ENCODE peak calls at places on chromosomes 16 and 17, in six cellular contexts. U is naive thymus-derived CD8-positive, alpha-beta T cell; E is uterus; S is posterior cingulate gyrus; Q is SK-N-DZ; V is CD4-positive, alpha-beta T cell. G is an unnamed sample.

GRCh38 chr17:76086384-76086783 is 7.4 kb downstream of the ZACN start:
- DNase-seq in U (no peak), E (no peak), Q (no peak), S (no peak), V (no peak), G (no peak)

GRCh38 chr17:55745258-55745657 is 5.6 kb upstream of the PCTP start:
- DNase-seq in V (no peak), S (no peak), Q (no peak), U (no peak), E (no peak), G (no peak)

GRCh38 chr17:40076595-40076994 is 13.8 kb downstream of the THRA start:
- DNase-seq in E (no peak), Q (no peak), V (no peak), U (no peak), S (no peak), G (no peak)

GRCh38 chr17:76623271-76624146 is 20.0 kb downstream of the ST6GALNAC1 start:
- DNase-seq in S (peak), Q (peak), U (peak), E (peak), V (peak), G (peak)

GRCh38 chr17:76968707-76969597 is 100.7 kb downstream of the MGAT5B start:
- DNase-seq in Q (peak), E (no peak), U (peak), S (peak), V (peak), G (no peak)

GRCh38 chr17:11351479-11351878 is 110.5 kb downstream of the SHISA6 start:
- DNase-seq in U (no peak), S (no peak), E (no peak), Q (no peak), V (no peak), G (no peak)

GRCh38 chr16:58684354-58685083 is at the start of gene SLC38A7:
- DNase-seq in U (peak), Q (peak), S (peak), V (peak), E (peak), G (peak)

GRCh38 chr17:14316131-14316854 is 15.4 kb downstream of the HS3ST3B1 start:
- DNase-seq in S (no peak), E (no peak), U (no peak), Q (no peak), V (no peak), G (no peak)

GRCh38 chr17:33504571-33504970 is 211.5 kb upstream of the ASIC2 start:
- DNase-seq in Q (peak), S (no peak), E (no peak), U (no peak), V (no peak), G (no peak)

GRCh38 chr16:81896902-81897301 is 114.4 kb downstream of the SDR42E1 start:
- DNase-seq in Q (no peak), S (no peak), V (no peak), E (no peak), U (no peak), G (no peak)

GRCh38 chr17:18321309-18321708 is 6.2 kb downstream of the SMCR8 start:
- DNase-seq in V (no peak), U (no peak), S (no peak), E (no peak), Q (no peak), G (no peak)

GRCh38 chr17:73137376-73137775 is 27.4 kb upstream of the SSTR2 start:
- DNase-seq in S (no peak), V (no peak), Q (no peak), E (no peak), U (no peak), G (no peak)

GRCh38 chr16:15422222-15422621 is 12.2 kb upstream of the BMERB1 start:
- DNase-seq in E (no peak), V (no peak), U (no peak), S (no peak), Q (no peak), G (no peak)

GRCh38 chr16:86093801-86094750 is 195.1 kb downstream of the IRF8 start:
- DNase-seq in U (no peak), V (no peak), E (no peak), S (no peak), Q (no peak), G (no peak)

GRCh38 chr17:41848788-41849187 is 11.2 kb downstream of the KLHL10 start:
- DNase-seq in V (no peak), U (no peak), E (no peak), Q (no peak), S (no peak), G (no peak)

GRCh38 chr17:44655983-44656700 is at the start of gene MEIOC:
- DNase-seq in S (no peak), V (no peak), E (no peak), Q (peak), U (no peak), G (peak)

GRCh38 chr16:29316673-29317237 is 89.8 kb downstream of the NPIPB11 start:
- DNase-seq in U (no peak), E (no peak), S (no peak), Q (no peak), V (no peak), G (no peak)

GRCh38 chr16:56688762-56689161 is 6.5 kb downstream of the MT1X start:
- DNase-seq in Q (no peak), U (no peak), S (no peak), E (no peak), V (no peak), G (no peak)

GRCh38 chr16:31664683-31665482 is 137.2 kb downstream of the AHSP start:
- DNase-seq in Q (peak), U (no peak), S (no peak), E (no peak), V (no peak), G (no peak)

GRCh38 chr17:12584727-12585126 is 81.0 kb upstream of the MYOCD start:
- DNase-seq in E (no peak), V (no peak), U (no peak), S (no peak), Q (no peak), G (no peak)

GRCh38 chr16:1561836-1562235 is 28.4 kb downstream of the TMEM204 start:
- DNase-seq in V (no peak), U (no peak), S (no peak), Q (no peak), E (no peak), G (no peak)

GRCh38 chr16:30541502-30542329 is 7.1 kb upstream of the ZNF747 start:
- DNase-seq in U (no peak), V (no peak), S (no peak), E (no peak), Q (no peak), G (no peak)

GRCh38 chr17:40417258-40417608 is 463 bp downstream of the TOP2A start:
- DNase-seq in S (no peak), E (no peak), V (no peak), U (no peak), Q (peak), G (no peak)

GRCh38 chr16:79728048-79728922 is 127.7 kb upstream of the MAF start:
- DNase-seq in Q (no peak), E (no peak), S (no peak), V (no peak), U (no peak), G (peak)

GRCh38 chr16:25297151-25297787 is 39.6 kb upstream of the ZKSCAN2 start:
- DNase-seq in Q (no peak), E (no peak), U (no peak), V (no peak), S (no peak), G (no peak)

GRCh38 chr17:63785556-63785955 is 11.6 kb downstream of the DDX42 start:
- DNase-seq in U (no peak), V (no peak), Q (no peak), E (no peak), S (no peak), G (peak)

GRCh38 chr16:72836985-72837384 is 210.9 kb downstream of the ZFHX3 start:
- DNase-seq in U (no peak), V (no peak), E (no peak), Q (no peak), S (no peak), G (no peak)